ENCODE peak calls at places on chromosome X, in six cellular contexts. One of them, this sample, is unnamed.

GRCh38 chrX:9992724-9993123 is 25.6 kb downstream of the CLDN34 start:
- DNase-seq in GM19239: no peak
- DNase-seq in naive thymus-derived CD4-positive, alpha-beta T cell: no peak
- DNase-seq in stimulated activated CD8-positive, alpha-beta memory T cell treated with anti-CD3 and anti-CD28 coated beads, Interleukin-15, amount 100 ng/mL, for 1 hour: no peak
- DNase-seq in mesenchymal stem cell: no peak
- DNase-seq in stimulated activated CD4-positive, alpha-beta T cell treated with anti-CD3 and anti-CD28 coated beads, Interleukin-12 subunit alpha, Interleukin-12 subunit beta, amount 100 ng/mL, for 24 hours: no peak
- DNase-seq in this sample: no peak

GRCh38 chrX:110432066-110432465 is 73.4 kb downstream of the RTL9 start:
- DNase-seq in mesenchymal stem cell: no peak
- DNase-seq in stimulated activated CD8-positive, alpha-beta memory T cell treated with anti-CD3 and anti-CD28 coated beads, Interleukin-15, amount 100 ng/mL, for 1 hour: no peak
- DNase-seq in naive thymus-derived CD4-positive, alpha-beta T cell: no peak
- DNase-seq in GM19239: no peak
- DNase-seq in stimulated activated CD4-positive, alpha-beta T cell treated with anti-CD3 and anti-CD28 coated beads, Interleukin-12 subunit alpha, Interleukin-12 subunit beta, amount 100 ng/mL, for 24 hours: no peak
- DNase-seq in this sample: no peak

GRCh38 chrX:116490091-116490490 is 27.3 kb upstream of the CT83 start:
- DNase-seq in GM19239: no peak
- DNase-seq in stimulated activated CD4-positive, alpha-beta T cell treated with anti-CD3 and anti-CD28 coated beads, Interleukin-12 subunit alpha, Interleukin-12 subunit beta, amount 100 ng/mL, for 24 hours: no peak
- DNase-seq in stimulated activated CD8-positive, alpha-beta memory T cell treated with anti-CD3 and anti-CD28 coated beads, Interleukin-15, amount 100 ng/mL, for 1 hour: no peak
- DNase-seq in mesenchymal stem cell: no peak
- DNase-seq in naive thymus-derived CD4-positive, alpha-beta T cell: no peak
- DNase-seq in this sample: no peak

GRCh38 chrX:11766487-11766886 is 8.4 kb downstream of the MSL3 start:
- DNase-seq in stimulated activated CD8-positive, alpha-beta memory T cell treated with anti-CD3 and anti-CD28 coated beads, Interleukin-15, amount 100 ng/mL, for 1 hour: no peak
- DNase-seq in stimulated activated CD4-positive, alpha-beta T cell treated with anti-CD3 and anti-CD28 coated beads, Interleukin-12 subunit alpha, Interleukin-12 subunit beta, amount 100 ng/mL, for 24 hours: no peak
- DNase-seq in mesenchymal stem cell: no peak
- DNase-seq in naive thymus-derived CD4-positive, alpha-beta T cell: no peak
- DNase-seq in GM19239: no peak
- DNase-seq in this sample: no peak

GRCh38 chrX:31603411-31604120 is 531.7 kb upstream of the FTHL17 start:
- DNase-seq in GM19239: no peak
- DNase-seq in mesenchymal stem cell: peak; percentile 60
- DNase-seq in stimulated activated CD8-positive, alpha-beta memory T cell treated with anti-CD3 and anti-CD28 coated beads, Interleukin-15, amount 100 ng/mL, for 1 hour: no peak
- DNase-seq in naive thymus-derived CD4-positive, alpha-beta T cell: no peak
- DNase-seq in stimulated activated CD4-positive, alpha-beta T cell treated with anti-CD3 and anti-CD28 coated beads, Interleukin-12 subunit alpha, Interleukin-12 subunit beta, amount 100 ng/mL, for 24 hours: no peak
- DNase-seq in this sample: no peak

GRCh38 chrX:17584248-17584681 is 153.0 kb upstream of the SCML1 start:
- DNase-seq in GM19239: no peak
- DNase-seq in naive thymus-derived CD4-positive, alpha-beta T cell: no peak
- DNase-seq in stimulated activated CD4-positive, alpha-beta T cell treated with anti-CD3 and anti-CD28 coated beads, Interleukin-12 subunit alpha, Interleukin-12 subunit beta, amount 100 ng/mL, for 24 hours: no peak
- DNase-seq in mesenchymal stem cell: no peak
- DNase-seq in stimulated activated CD8-positive, alpha-beta memory T cell treated with anti-CD3 and anti-CD28 coated beads, Interleukin-15, amount 100 ng/mL, for 1 hour: no peak
- DNase-seq in this sample: no peak

GRCh38 chrX:77431227-77431626 is 16.0 kb upstream of the FGF16 start:
- DNase-seq in GM19239: no peak
- DNase-seq in stimulated activated CD4-positive, alpha-beta T cell treated with anti-CD3 and anti-CD28 coated beads, Interleukin-12 subunit alpha, Interleukin-12 subunit beta, amount 100 ng/mL, for 24 hours: no peak
- DNase-seq in mesenchymal stem cell: peak; percentile 27
- DNase-seq in naive thymus-derived CD4-positive, alpha-beta T cell: no peak
- DNase-seq in stimulated activated CD8-positive, alpha-beta memory T cell treated with anti-CD3 and anti-CD28 coated beads, Interleukin-15, amount 100 ng/mL, for 1 hour: no peak
- DNase-seq in this sample: no peak

GRCh38 chrX:258291-259040 is 22.7 kb upstream of the PLCXD1 start:
- DNase-seq in naive thymus-derived CD4-positive, alpha-beta T cell: no peak
- DNase-seq in stimulated activated CD8-positive, alpha-beta memory T cell treated with anti-CD3 and anti-CD28 coated beads, Interleukin-15, amount 100 ng/mL, for 1 hour: no peak
- DNase-seq in GM19239: no peak
- DNase-seq in stimulated activated CD4-positive, alpha-beta T cell treated with anti-CD3 and anti-CD28 coated beads, Interleukin-12 subunit alpha, Interleukin-12 subunit beta, amount 100 ng/mL, for 24 hours: no peak
- DNase-seq in mesenchymal stem cell: no peak
- DNase-seq in this sample: no peak

GRCh38 chrX:75226280-75226679 is 47.6 kb upstream of the UPRT start:
- DNase-seq in GM19239: no peak
- DNase-seq in naive thymus-derived CD4-positive, alpha-beta T cell: no peak
- DNase-seq in mesenchymal stem cell: no peak
- DNase-seq in stimulated activated CD4-positive, alpha-beta T cell treated with anti-CD3 and anti-CD28 coated beads, Interleukin-12 subunit alpha, Interleukin-12 subunit beta, amount 100 ng/mL, for 24 hours: no peak
- DNase-seq in stimulated activated CD8-positive, alpha-beta memory T cell treated with anti-CD3 and anti-CD28 coated beads, Interleukin-15, amount 100 ng/mL, for 1 hour: no peak
- DNase-seq in this sample: no peak

GRCh38 chrX:11533211-11533651 is 132.5 kb downstream of the ARHGAP6 start:
- DNase-seq in mesenchymal stem cell: peak; percentile 77
- DNase-seq in stimulated activated CD4-positive, alpha-beta T cell treated with anti-CD3 and anti-CD28 coated beads, Interleukin-12 subunit alpha, Interleukin-12 subunit beta, amount 100 ng/mL, for 24 hours: no peak
- DNase-seq in stimulated activated CD8-positive, alpha-beta memory T cell treated with anti-CD3 and anti-CD28 coated beads, Interleukin-15, amount 100 ng/mL, for 1 hour: no peak
- DNase-seq in naive thymus-derived CD4-positive, alpha-beta T cell: no peak
- DNase-seq in GM19239: peak; percentile 9
- DNase-seq in this sample: peak; percentile 84

GRCh38 chrX:14398725-14399124 is 130.6 kb upstream of the GLRA2 start:
- DNase-seq in stimulated activated CD8-positive, alpha-beta memory T cell treated with anti-CD3 and anti-CD28 coated beads, Interleukin-15, amount 100 ng/mL, for 1 hour: no peak
- DNase-seq in GM19239: no peak
- DNase-seq in mesenchymal stem cell: peak; percentile 0
- DNase-seq in naive thymus-derived CD4-positive, alpha-beta T cell: no peak
- DNase-seq in stimulated activated CD4-positive, alpha-beta T cell treated with anti-CD3 and anti-CD28 coated beads, Interleukin-12 subunit alpha, Interleukin-12 subunit beta, amount 100 ng/mL, for 24 hours: no peak
- DNase-seq in this sample: no peak

GRCh38 chrX:151818828-151819227 is 84.3 kb downstream of the CNGA2 start:
- DNase-seq in mesenchymal stem cell: no peak
- DNase-seq in stimulated activated CD8-positive, alpha-beta memory T cell treated with anti-CD3 and anti-CD28 coated beads, Interleukin-15, amount 100 ng/mL, for 1 hour: no peak
- DNase-seq in naive thymus-derived CD4-positive, alpha-beta T cell: no peak
- DNase-seq in stimulated activated CD4-positive, alpha-beta T cell treated with anti-CD3 and anti-CD28 coated beads, Interleukin-12 subunit alpha, Interleukin-12 subunit beta, amount 100 ng/mL, for 24 hours: no peak
- DNase-seq in GM19239: no peak
- DNase-seq in this sample: no peak

GRCh38 chrX:69085151-69085550 is 80.1 kb downstream of the PJA1 start:
- DNase-seq in mesenchymal stem cell: no peak
- DNase-seq in naive thymus-derived CD4-positive, alpha-beta T cell: no peak
- DNase-seq in stimulated activated CD4-positive, alpha-beta T cell treated with anti-CD3 and anti-CD28 coated beads, Interleukin-12 subunit alpha, Interleukin-12 subunit beta, amount 100 ng/mL, for 24 hours: no peak
- DNase-seq in GM19239: no peak
- DNase-seq in stimulated activated CD8-positive, alpha-beta memory T cell treated with anti-CD3 and anti-CD28 coated beads, Interleukin-15, amount 100 ng/mL, for 1 hour: no peak
- DNase-seq in this sample: no peak

GRCh38 chrX:153333271-153333670 is 682 bp upstream of the ZNF275 start:
- DNase-seq in naive thymus-derived CD4-positive, alpha-beta T cell: no peak
- DNase-seq in stimulated activated CD8-positive, alpha-beta memory T cell treated with anti-CD3 and anti-CD28 coated beads, Interleukin-15, amount 100 ng/mL, for 1 hour: no peak
- DNase-seq in mesenchymal stem cell: peak; percentile 23
- DNase-seq in stimulated activated CD4-positive, alpha-beta T cell treated with anti-CD3 and anti-CD28 coated beads, Interleukin-12 subunit alpha, Interleukin-12 subunit beta, amount 100 ng/mL, for 24 hours: no peak
- DNase-seq in GM19239: no peak
- DNase-seq in this sample: no peak

GRCh38 chrX:69014200-69014599 is 151.1 kb downstream of the PJA1 start:
- DNase-seq in stimulated activated CD8-positive, alpha-beta memory T cell treated with anti-CD3 and anti-CD28 coated beads, Interleukin-15, amount 100 ng/mL, for 1 hour: no peak
- DNase-seq in naive thymus-derived CD4-positive, alpha-beta T cell: no peak
- DNase-seq in stimulated activated CD4-positive, alpha-beta T cell treated with anti-CD3 and anti-CD28 coated beads, Interleukin-12 subunit alpha, Interleukin-12 subunit beta, amount 100 ng/mL, for 24 hours: no peak
- DNase-seq in mesenchymal stem cell: peak; percentile 8
- DNase-seq in GM19239: no peak
- DNase-seq in this sample: no peak

GRCh38 chrX:105567046-105567445 is 255.3 kb upstream of the NRK start:
- DNase-seq in stimulated activated CD8-positive, alpha-beta memory T cell treated with anti-CD3 and anti-CD28 coated beads, Interleukin-15, amount 100 ng/mL, for 1 hour: no peak
- DNase-seq in mesenchymal stem cell: no peak
- DNase-seq in stimulated activated CD4-positive, alpha-beta T cell treated with anti-CD3 and anti-CD28 coated beads, Interleukin-12 subunit alpha, Interleukin-12 subunit beta, amount 100 ng/mL, for 24 hours: no peak
- DNase-seq in GM19239: no peak
- DNase-seq in naive thymus-derived CD4-positive, alpha-beta T cell: no peak
- DNase-seq in this sample: no peak

GRCh38 chrX:11481035-11481434 is 184.7 kb downstream of the ARHGAP6 start:
- DNase-seq in stimulated activated CD8-positive, alpha-beta memory T cell treated with anti-CD3 and anti-CD28 coated beads, Interleukin-15, amount 100 ng/mL, for 1 hour: no peak
- DNase-seq in mesenchymal stem cell: no peak
- DNase-seq in stimulated activated CD4-positive, alpha-beta T cell treated with anti-CD3 and anti-CD28 coated beads, Interleukin-12 subunit alpha, Interleukin-12 subunit beta, amount 100 ng/mL, for 24 hours: no peak
- DNase-seq in naive thymus-derived CD4-positive, alpha-beta T cell: no peak
- DNase-seq in GM19239: no peak
- DNase-seq in this sample: no peak

GRCh38 chrX:42073468-42073867 is 150.1 kb upstream of the CASK start:
- DNase-seq in naive thymus-derived CD4-positive, alpha-beta T cell: no peak
- DNase-seq in mesenchymal stem cell: no peak
- DNase-seq in GM19239: no peak
- DNase-seq in stimulated activated CD4-positive, alpha-beta T cell treated with anti-CD3 and anti-CD28 coated beads, Interleukin-12 subunit alpha, Interleukin-12 subunit beta, amount 100 ng/mL, for 24 hours: no peak
- DNase-seq in stimulated activated CD8-positive, alpha-beta memory T cell treated with anti-CD3 and anti-CD28 coated beads, Interleukin-15, amount 100 ng/mL, for 1 hour: no peak
- DNase-seq in this sample: no peak

GRCh38 chrX:69664693-69665092 is 48.8 kb downstream of the EDA start:
- DNase-seq in naive thymus-derived CD4-positive, alpha-beta T cell: no peak
- DNase-seq in GM19239: no peak
- DNase-seq in stimulated activated CD8-positive, alpha-beta memory T cell treated with anti-CD3 and anti-CD28 coated beads, Interleukin-15, amount 100 ng/mL, for 1 hour: no peak
- DNase-seq in mesenchymal stem cell: no peak
- DNase-seq in stimulated activated CD4-positive, alpha-beta T cell treated with anti-CD3 and anti-CD28 coated beads, Interleukin-12 subunit alpha, Interleukin-12 subunit beta, amount 100 ng/mL, for 24 hours: no peak
- DNase-seq in this sample: no peak

GRCh38 chrX:46561931-46562721 is 11.4 kb upstream of the CHST7 start:
- DNase-seq in stimulated activated CD8-positive, alpha-beta memory T cell treated with anti-CD3 and anti-CD28 coated beads, Interleukin-15, amount 100 ng/mL, for 1 hour: no peak
- DNase-seq in naive thymus-derived CD4-positive, alpha-beta T cell: no peak
- DNase-seq in GM19239: peak; percentile 50
- DNase-seq in stimulated activated CD4-positive, alpha-beta T cell treated with anti-CD3 and anti-CD28 coated beads, Interleukin-12 subunit alpha, Interleukin-12 subunit beta, amount 100 ng/mL, for 24 hours: no peak
- DNase-seq in mesenchymal stem cell: no peak
- DNase-seq in this sample: no peak

GRCh38 chrX:9465380-9466114 is 689 bp downstream of the TBL1X start:
- DNase-seq in stimulated activated CD4-positive, alpha-beta T cell treated with anti-CD3 and anti-CD28 coated beads, Interleukin-12 subunit alpha, Interleukin-12 subunit beta, amount 100 ng/mL, for 24 hours: no peak
- DNase-seq in GM19239: no peak
- DNase-seq in stimulated activated CD8-positive, alpha-beta memory T cell treated with anti-CD3 and anti-CD28 coated beads, Interleukin-15, amount 100 ng/mL, for 1 hour: no peak
- DNase-seq in mesenchymal stem cell: peak; percentile 18
- DNase-seq in naive thymus-derived CD4-positive, alpha-beta T cell: peak; percentile 55
- DNase-seq in this sample: no peak

GRCh38 chrX:104450316-104450715 is 115.7 kb upstream of the IL1RAPL2 start:
- DNase-seq in mesenchymal stem cell: no peak
- DNase-seq in stimulated activated CD8-positive, alpha-beta memory T cell treated with anti-CD3 and anti-CD28 coated beads, Interleukin-15, amount 100 ng/mL, for 1 hour: no peak
- DNase-seq in stimulated activated CD4-positive, alpha-beta T cell treated with anti-CD3 and anti-CD28 coated beads, Interleukin-12 subunit alpha, Interleukin-12 subunit beta, amount 100 ng/mL, for 24 hours: no peak
- DNase-seq in GM19239: no peak
- DNase-seq in naive thymus-derived CD4-positive, alpha-beta T cell: no peak
- DNase-seq in this sample: no peak